ENCODE peak calls at places on chromosome 1, in ten cellular contexts. P is astrocyte; Z is heart right ventricle; L is spleen; O is stomach; B is neural progenitor cell; A is uterus; I is A549; K is cardiac muscle cell; J is CD8-positive, alpha-beta T cell. Y is an unnamed sample.

GRCh38 chr1:8560611-8561544 is 243.0 kb downstream of the SLC45A1 start:
- DNase-seq in P (no peak), B (peak; percentile 67), O (no peak), Z (no peak), J (no peak), K (peak; percentile 61), A (no peak), I (peak; percentile 15), L (no peak), Y (no peak)

GRCh38 chr1:112402682-112403643 is 6.9 kb downstream of the CTTNBP2NL start:
- DNase-seq in A (no peak), J (no peak), O (no peak), L (no peak), I (no peak), B (no peak), Z (no peak), K (no peak), P (peak; percentile 63), Y (no peak)

GRCh38 chr1:6014130-6014999 is 22.1 kb upstream of the NPHP4 start:
- DNase-seq in A (no peak), L (peak; percentile 82), K (no peak), Z (peak; percentile 68), J (no peak), P (no peak), O (no peak), B (no peak), I (no peak), Y (no peak)

GRCh38 chr1:44417351-44418021 is 12.4 kb downstream of the RNF220 start:
- DNase-seq in I (no peak), K (peak; percentile 78), L (peak; percentile 87), J (no peak), P (no peak), B (peak; percentile 95), Z (no peak), A (no peak), O (peak; percentile 33), Y (no peak)

GRCh38 chr1:182093781-182094180 is 32.3 kb upstream of the ZNF648 start:
- DNase-seq in K (no peak), P (no peak), L (no peak), I (no peak), J (no peak), B (no peak), A (no peak), O (no peak), Z (no peak), Y (no peak)

GRCh38 chr1:6256640-6257039 is 4.3 kb downstream of the GPR153 start:
- DNase-seq in B (no peak), A (no peak), O (no peak), K (no peak), I (no peak), J (no peak), Z (no peak), P (no peak), L (no peak), Y (no peak)

GRCh38 chr1:21623411-21623961 is 45.7 kb downstream of the RAP1GAP start:
- DNase-seq in L (no peak), P (no peak), Z (no peak), I (no peak), O (peak; percentile 97), B (no peak), A (no peak), K (no peak), J (no peak), Y (no peak)

GRCh38 chr1:94079056-94079990 is 41.6 kb downstream of the ABCA4 start:
- DNase-seq in B (peak; percentile 88), K (no peak), P (no peak), O (no peak), A (no peak), J (no peak), I (no peak), Z (no peak), L (no peak), Y (no peak)

GRCh38 chr1:225044258-225044657 is 114.8 kb downstream of the DNAH14 start:
- DNase-seq in A (no peak), L (no peak), J (no peak), B (no peak), K (no peak), I (no peak), O (no peak), Z (no peak), P (peak; percentile 3), Y (no peak)

GRCh38 chr1:111082421-111083192 is 57.3 kb downstream of the DRAM2 start:
- DNase-seq in L (no peak), Z (no peak), I (no peak), A (no peak), K (no peak), B (no peak), J (no peak), P (peak; percentile 27), O (no peak), Y (no peak)

GRCh38 chr1:193649587-193649986 is 463.2 kb upstream of the B3GALT2 start:
- DNase-seq in Z (no peak), J (no peak), I (no peak), B (no peak), A (no peak), L (no peak), K (no peak), O (no peak), P (no peak), Y (no peak)

GRCh38 chr1:219188331-219188803 is 14.7 kb downstream of the LYPLAL1 start:
- DNase-seq in I (no peak), P (peak; percentile 42), Z (no peak), L (no peak), K (peak; percentile 24), A (no peak), O (no peak), J (no peak), B (no peak), Y (no peak)

GRCh38 chr1:7422966-7423365 is 348.1 kb upstream of the VAMP3 start:
- DNase-seq in A (no peak), B (no peak), J (no peak), K (no peak), I (no peak), P (no peak), Z (no peak), O (no peak), L (peak; percentile 34), Y (no peak)
- H3K27ac ChIP-seq in A (no peak overlapping the region), B (no peak overlapping the region), J (no peak overlapping the region), K (no peak overlapping the region), I (peak overlapping the region; percentile 67), P (no peak overlapping the region), Z (no peak overlapping the region), O (no peak overlapping the region), L (no peak overlapping the region), Y (no peak overlapping the region)

GRCh38 chr1:159892944-159893343 is 7.0 kb downstream of the CFAP45 start:
- DNase-seq in K (no peak), O (no peak), A (no peak), B (no peak), I (no peak), Z (no peak), L (no peak), J (no peak), P (no peak), Y (no peak)
- TF ChIP-seq CTCF in K (no peak), O (no peak), A (no peak), B (no peak), I (peak; percentile 40), Z (no peak), L (no peak), J (no peak), P (no peak), Y (no peak)

GRCh38 chr1:107842241-107842640 is 122.7 kb downstream of the VAV3 start:
- DNase-seq in J (no peak), Z (no peak), I (no peak), K (no peak), L (no peak), P (no peak), B (no peak), O (no peak), A (no peak), Y (no peak)
- H3K4me3 ChIP-seq in J (no peak overlapping the region), Z (peak overlapping the region; percentile 18), I (no peak overlapping the region), K (no peak overlapping the region), L (no peak overlapping the region), P (no peak overlapping the region), B (no peak overlapping the region), O (no peak overlapping the region), A (no peak overlapping the region), Y (no peak overlapping the region)

GRCh38 chr1:150283260-150283659 is 906 bp downstream of the CIART start:
- DNase-seq in I (no peak), A (no peak), L (no peak), Z (no peak), J (no peak), B (no peak), K (no peak), O (no peak), P (no peak), Y (no peak)

GRCh38 chr1:150281758-150282557 is at the start of gene CIART:
- DNase-seq in Z (peak; percentile 96), J (peak; percentile 63), B (peak; percentile 98), I (peak; percentile 93), L (peak; percentile 93), A (peak; percentile 92), O (peak; percentile 93), K (peak; percentile 98), P (peak; percentile 99), Y (peak; percentile 98)

GRCh38 chr1:150282558-150282958 is 204 bp downstream of the CIART start:
- DNase-seq in J (no peak), I (no peak), B (no peak), Z (no peak), P (no peak), K (no peak), A (no peak), L (peak; percentile 77), O (no peak), Y (no peak)

GRCh38 chr1:150281221-150281757 is 1.1 kb upstream of the CIART start:
- DNase-seq in J (peak; percentile 38), B (peak; percentile 88), K (peak; percentile 80), A (peak; percentile 74), P (peak; percentile 49), L (peak; percentile 84), O (peak; percentile 80), Z (peak; percentile 81), I (peak; percentile 53), Y (peak; percentile 80)

GRCh38 chr1:150280138-150280707 is 2.1 kb upstream of the CIART start:
- DNase-seq in Z (no peak), P (no peak), J (no peak), A (no peak), L (no peak), K (no peak), B (no peak), O (peak; percentile 40), I (no peak), Y (no peak)
- H3K27ac ChIP-seq in Z (peak overlapping the region; percentile 91), P (no peak overlapping the region), J (no peak overlapping the region), A (peak overlapping the region; percentile 92), L (no peak overlapping the region), K (no peak overlapping the region), B (no peak overlapping the region), O (no peak overlapping the region), I (no peak overlapping the region), Y (peak overlapping the region; percentile 94)

GRCh38 chr1:167057297-167057688 is 32.9 kb downstream of the GPA33 start:
- DNase-seq in J (no peak), P (peak; percentile 18), B (peak; percentile 82), I (peak; percentile 51), L (no peak), O (peak; percentile 52), A (no peak), Z (no peak), K (peak; percentile 78), Y (no peak)
- TF ChIP-seq CTCF in J (no peak), P (peak; percentile 58), B (peak; percentile 77), I (peak; percentile 62), L (peak; percentile 14), O (peak; percentile 55), A (peak; percentile 33), Z (peak; percentile 48), K (peak; percentile 44), Y (no peak)

Y was measured in coronary artery.